ENCODE peak calls at places on chromosomes 1 and 21, in seven cellular contexts. E is IMR-90, A is fibroblast of mammary gland, U is LNCaP clone FGC, Y is heart right ventricle, N is BJ, B is psoas muscle. X is an unnamed sample.

GRCh38 chr21:29154270-29154669 is 23.8 kb downstream of the MAP3K7CL start:
- DNase-seq in E (no peak), A (no peak), U (no peak), Y (no peak), N (no peak), B (no peak), X (no peak)

GRCh38 chr1:240027059-240027462 is 64.6 kb upstream of the FMN2 start:
- DNase-seq in E (peak), A (peak), U (no peak), Y (no peak), N (no peak), B (no peak), X (no peak)

GRCh38 chr1:67831850-67832513 is 1.3 kb downstream of the GNG12 start:
- DNase-seq in E (peak), A (peak), U (peak), Y (peak), N (peak), B (peak), X (no peak)

GRCh38 chr1:244239261-244239770 is 188.2 kb downstream of the ZBTB18 start:
- DNase-seq in E (peak), A (peak), U (no peak), Y (no peak), N (no peak), B (no peak), X (no peak)

GRCh38 chr21:43370091-43370658 is 56.8 kb downstream of the SIK1 start:
- DNase-seq in E (peak), A (peak), U (no peak), Y (peak), N (no peak), B (no peak), X (no peak)

GRCh38 chr21:38327984-38328383 is 71.2 kb downstream of the KCNJ15 start:
- DNase-seq in E (no peak), A (peak), U (no peak), Y (no peak), N (no peak), B (no peak), X (no peak)

GRCh38 chr1:209587778-209588177 is 4.3 kb downstream of the CAMK1G start:
- DNase-seq in E (no peak), A (no peak), U (no peak), Y (no peak), N (no peak), B (no peak), X (no peak)

GRCh38 chr1:223022641-223023473 is 120.2 kb downstream of the TLR5 start:
- DNase-seq in E (no peak), A (no peak), U (no peak), Y (peak), N (no peak), B (no peak), X (no peak)

GRCh38 chr1:223231581-223231980 is 88.5 kb upstream of the TLR5 start:
- DNase-seq in E (no peak), A (no peak), U (no peak), Y (no peak), N (no peak), B (no peak), X (no peak)

GRCh38 chr1:218537131-218537904 is 192.2 kb downstream of the TGFB2 start:
- DNase-seq in E (peak), A (peak), U (no peak), Y (no peak), N (peak), B (no peak), X (peak)

GRCh38 chr1:212459656-212460055 is 26.9 kb downstream of the NENF start:
- DNase-seq in E (no peak), A (no peak), U (no peak), Y (no peak), N (no peak), B (no peak), X (no peak)

GRCh38 chr1:40662864-40663263 is 2.6 kb downstream of the RIMS3 start:
- DNase-seq in E (peak), A (no peak), U (no peak), Y (no peak), N (no peak), B (no peak), X (no peak)

DNA sequence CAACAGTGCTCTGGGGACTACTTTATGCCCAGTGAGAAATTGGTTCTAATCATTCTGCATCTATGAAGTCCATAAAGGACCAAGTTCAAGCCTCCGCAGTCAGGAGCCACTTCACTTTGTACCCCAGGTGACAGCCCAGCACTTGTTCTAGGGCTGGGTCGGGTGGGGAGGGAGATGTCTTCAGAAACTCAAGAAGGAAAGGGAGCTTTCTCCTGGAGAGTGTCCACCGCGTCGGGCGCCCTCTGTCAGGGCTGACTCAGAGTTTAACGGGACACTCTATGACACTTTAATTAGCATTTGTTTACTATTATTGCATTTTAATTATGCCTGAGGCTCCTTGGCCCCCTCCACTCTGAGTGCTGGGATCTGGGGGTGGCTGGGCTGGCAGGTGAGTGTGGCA is 136.8 kb downstream of the PLXNA2 start:
- DNase-seq in E (no peak), A (no peak), U (no peak), Y (no peak), N (no peak), B (no peak), X (no peak)
- TF ChIP-seq CTCF in E (no peak), A (no peak), U (no peak), Y (no peak), N (no peak), B (no peak), X (no peak)

GRCh38 chr1:162564762-162565218 is 3.3 kb downstream of the UAP1 start:
- DNase-seq in E (peak), A (peak), U (no peak), Y (no peak), N (no peak), B (no peak), X (no peak)
- H3K4me3 ChIP-seq in E (no peak), A (no peak), U (peak), Y (no peak), N (no peak), B (no peak), X (no peak)

DNA sequence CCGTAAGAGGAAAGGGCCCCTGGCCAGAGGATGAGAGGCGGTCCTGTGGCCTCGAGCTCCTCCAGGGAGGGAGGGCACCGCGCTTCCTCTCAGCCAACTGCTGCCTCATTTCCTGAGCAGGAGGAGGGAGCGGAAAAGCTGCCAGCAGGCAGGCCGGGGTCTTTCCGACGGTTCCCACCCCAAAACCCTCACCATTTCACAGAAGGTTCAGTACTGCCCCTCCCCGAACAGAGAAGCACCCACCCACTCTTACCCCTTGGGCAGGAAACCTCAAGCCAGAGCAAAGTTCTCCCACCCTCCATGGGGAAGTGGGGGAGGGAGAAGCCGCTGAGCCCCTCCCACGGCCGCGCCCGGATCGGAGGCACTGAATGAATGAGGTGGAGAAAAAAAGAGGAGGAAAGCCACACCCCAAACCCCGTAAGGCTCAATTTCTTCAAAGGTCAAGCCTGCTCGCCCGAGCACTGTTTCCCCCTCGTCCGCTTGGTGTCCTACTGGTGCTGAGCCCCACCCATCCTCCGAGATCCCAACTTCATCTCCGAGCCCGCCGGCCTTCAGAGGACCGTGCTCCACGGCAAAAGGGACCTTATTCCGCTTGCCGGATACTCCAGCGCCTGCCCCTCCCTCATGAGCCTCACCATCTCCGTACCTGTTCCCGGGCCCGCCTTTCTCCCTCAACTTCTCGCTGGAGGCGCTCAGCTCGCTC is 9.4 kb downstream of the TPM3 start:
- DNase-seq in E (peak), A (peak), U (no peak), Y (peak), N (no peak), B (peak), X (no peak)
- TF ChIP-seq CTCF in E (no peak), A (no peak), U (no peak), Y (no peak), N (peak), B (peak), X (no peak)

DNA sequence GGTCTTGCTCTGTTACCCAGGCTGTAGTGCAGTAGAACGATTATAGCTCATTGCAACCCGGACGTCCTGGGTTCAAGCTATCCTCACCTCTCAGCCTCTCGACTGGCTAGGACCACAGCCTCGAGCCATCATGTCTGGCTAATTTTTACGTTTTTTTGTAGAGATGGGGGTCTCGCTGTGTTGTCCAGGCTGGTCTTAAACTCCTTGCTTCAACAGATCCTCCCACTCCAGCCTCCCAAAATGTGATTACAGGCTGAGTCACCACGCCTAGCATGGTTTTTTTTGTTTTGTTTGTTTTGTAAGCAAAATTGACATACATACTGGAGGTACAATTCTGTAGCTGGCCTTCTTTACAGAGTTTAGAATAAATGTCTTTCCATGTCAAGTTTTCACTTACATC is 994 bp upstream of the LAMTOR5 start:
- DNase-seq in E (no peak), A (peak), U (no peak), Y (no peak), N (no peak), B (no peak), X (no peak)
- H3K4me3 ChIP-seq in E (no peak), A (peak), U (peak), Y (no peak), N (no peak), B (peak), X (no peak)

DNA sequence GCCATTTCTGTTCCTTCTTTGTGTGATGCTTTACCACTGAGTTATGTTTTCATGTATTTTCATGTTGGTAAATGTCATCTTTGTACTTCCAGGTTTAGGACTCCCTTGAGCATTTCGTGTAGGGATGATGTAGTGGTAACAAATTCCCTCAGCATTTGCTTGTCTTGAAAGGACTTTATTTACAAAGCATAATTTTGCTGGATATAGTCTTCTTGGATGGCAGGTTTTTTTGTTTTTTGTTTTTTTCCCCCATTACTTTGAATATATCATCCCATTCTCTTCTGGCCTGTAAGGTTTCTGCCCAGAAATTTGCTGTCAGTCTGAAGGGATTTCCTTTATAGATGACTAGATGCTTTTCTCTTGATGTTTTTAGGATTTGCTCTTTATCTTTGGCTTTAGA is 133.4 kb downstream of the PCBP3 start:
- DNase-seq in E (no peak), A (no peak), U (no peak), Y (no peak), N (no peak), B (no peak), X (no peak)
- TF ChIP-seq CTCF in E (no peak), A (no peak), U (no peak), Y (no peak), N (no peak), B (no peak), X (no peak)

DNA sequence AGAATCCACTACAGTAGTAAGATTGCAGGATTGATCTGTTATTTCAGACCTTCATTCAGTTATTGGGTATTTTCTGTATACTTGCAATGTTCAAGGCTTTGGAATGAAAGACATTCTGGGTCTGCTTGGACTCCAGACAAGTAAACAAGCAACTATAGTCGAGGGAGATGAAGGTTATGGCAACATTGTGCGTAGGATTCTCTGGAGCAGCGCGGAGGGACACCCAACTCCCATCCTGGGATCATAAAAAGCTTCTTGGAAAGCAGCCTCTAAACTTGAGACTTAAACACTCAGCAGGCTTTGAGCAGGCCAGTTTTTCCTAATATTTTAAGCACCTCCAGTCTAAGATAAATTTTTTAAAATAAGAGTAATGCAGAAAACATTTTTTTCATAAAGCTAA is 7.5 kb upstream of the LYST start:
- DNase-seq in E (peak), A (no peak), U (no peak), Y (no peak), N (no peak), B (no peak), X (no peak)
- H3K4me3 ChIP-seq in E (no peak), A (no peak), U (no peak), Y (no peak), N (no peak), B (no peak), X (no peak)

DNA sequence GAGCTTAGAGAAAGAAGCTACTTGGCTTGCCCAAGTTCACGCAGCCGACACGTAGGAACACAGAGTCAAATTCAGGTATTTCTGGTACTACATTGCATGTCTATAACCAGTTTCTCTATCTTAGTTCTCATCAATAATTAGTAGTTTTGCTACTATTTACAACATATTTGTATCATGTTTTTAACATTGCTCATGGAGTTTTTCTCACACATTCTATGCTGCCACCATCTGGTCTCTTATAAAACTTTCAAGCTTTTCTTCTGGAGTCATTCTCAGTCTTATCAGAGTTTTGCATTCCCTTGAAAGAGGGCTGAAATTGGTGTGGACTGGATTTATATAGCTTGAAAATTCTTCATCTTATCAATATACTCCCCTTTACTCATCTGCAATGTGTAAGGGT is 118.8 kb upstream of the PALMD start:
- DNase-seq in E (peak), A (peak), U (no peak), Y (no peak), N (no peak), B (no peak), X (no peak)
- TF ChIP-seq CTCF in E (peak), A (peak), U (peak), Y (peak), N (peak), B (peak), X (peak)

GRCh38 chr1:202016022-202016624 is 5.7 kb downstream of the ELF3 start:
- DNase-seq in E (peak), A (no peak), U (no peak), Y (no peak), N (peak), B (no peak), X (no peak)

GRCh38 chr1:202014060-202014459 is 3.7 kb downstream of the ELF3 start:
- DNase-seq in E (no peak), A (no peak), U (no peak), Y (no peak), N (no peak), B (no peak), X (no peak)

GRCh38 chr1:202014915-202015676 is 4.7 kb downstream of the ELF3 start:
- DNase-seq in E (no peak), A (no peak), U (no peak), Y (no peak), N (no peak), B (no peak), X (no peak)

GRCh38 chr1:202016717-202017384 is 6.5 kb downstream of the ELF3 start:
- DNase-seq in E (no peak), A (no peak), U (no peak), Y (no peak), N (no peak), B (no peak), X (no peak)

GRCh38 chr1:202015677-202015952 is 5.2 kb downstream of the ELF3 start:
- DNase-seq in E (no peak), A (no peak), U (no peak), Y (no peak), N (no peak), B (no peak), X (no peak)
- H3K4me3 ChIP-seq in E (no peak), A (no peak), U (no peak), Y (no peak), N (no peak), B (no peak), X (no peak)

GRCh38 chr1:45684402-45684801 is 1.9 kb downstream of the GPBP1L1 start:
- DNase-seq in E (no peak), A (no peak), U (no peak), Y (no peak), N (no peak), B (no peak), X (no peak)

GRCh38 chr1:45687753-45688737 is at the start of gene TMEM69:
- DNase-seq in E (peak), A (peak), U (peak), Y (peak), N (no peak), B (peak), X (peak)

GRCh38 chr1:45686081-45687013 is at the start of gene GPBP1L1:
- DNase-seq in E (peak), A (peak), U (peak), Y (peak), N (peak), B (peak), X (peak)

GRCh38 chr1:45687014-45687752 is 798 bp upstream of the TMEM69 start:
- DNase-seq in E (peak), A (peak), U (peak), Y (peak), N (peak), B (peak), X (peak)

DNA sequence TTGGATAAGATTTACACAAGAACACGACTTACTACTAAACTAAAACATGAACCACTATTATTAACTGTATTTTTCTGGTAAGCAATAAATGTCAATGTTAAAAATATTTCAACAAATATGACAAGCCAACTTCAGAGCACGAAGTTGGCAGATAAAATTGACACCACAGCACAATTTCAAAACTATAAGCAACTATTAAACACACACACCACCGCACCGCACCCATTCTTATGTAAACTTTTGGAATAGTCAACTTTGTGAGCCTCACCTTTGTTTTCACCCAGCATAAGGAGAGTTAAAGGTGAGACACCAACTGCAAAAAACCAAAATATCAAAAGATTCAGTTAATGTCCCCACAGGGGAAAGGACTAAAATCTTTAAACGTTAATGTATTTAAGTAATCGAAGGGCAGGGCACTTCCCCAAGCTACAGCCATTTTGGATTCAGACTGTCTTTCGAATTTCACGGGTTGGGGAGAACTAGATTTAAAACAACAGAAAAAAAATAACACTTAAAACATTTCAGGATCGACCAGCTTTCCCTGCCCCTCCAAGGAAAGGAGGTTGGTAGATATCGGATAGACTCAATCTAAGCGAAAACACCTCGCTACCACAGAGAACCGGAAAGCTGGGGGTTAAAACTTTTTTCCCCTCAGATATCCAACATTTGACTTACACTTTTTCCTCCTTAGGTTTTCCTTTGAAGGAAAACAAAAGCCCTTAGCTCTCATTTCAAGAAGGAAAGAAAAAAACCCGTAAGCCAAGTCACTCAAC is 839 bp downstream of the GPBP1L1 start:
- DNase-seq in E (peak), A (peak), U (no peak), Y (no peak), N (no peak), B (no peak), X (no peak)
- TF ChIP-seq CTCF in E (no peak), A (no peak), U (no peak), Y (no peak), N (no peak), B (no peak), X (no peak)